ENCODE peak calls at places on chromosomes 12 and 14, in eight cellular contexts. One of them, this sample, is unnamed.

GRCh38 chr14:35213869-35214387 is 78.3 kb upstream of the PSMA6 start:
- DNase-seq in tibial nerve: no peak
- DNase-seq in testis: no peak
- DNase-seq in uterus: no peak
- DNase-seq in gastrocnemius medialis: no peak
- DNase-seq in esophagus squamous epithelium: no peak
- DNase-seq in body of pancreas: no peak
- DNase-seq in HCT116: no peak
- DNase-seq in this sample: no peak

GRCh38 chr12:115108129-115109100 is 424.4 kb upstream of the TBX3 start:
- DNase-seq in body of pancreas: no peak
- DNase-seq in tibial nerve: no peak
- DNase-seq in HCT116: no peak
- DNase-seq in testis: no peak
- DNase-seq in esophagus squamous epithelium: no peak
- DNase-seq in gastrocnemius medialis: no peak
- DNase-seq in uterus: no peak
- DNase-seq in this sample: no peak

GRCh38 chr12:48782457-48783395 is 6.2 kb downstream of the ADCY6 start:
- DNase-seq in HCT116: no peak
- DNase-seq in body of pancreas: no peak
- DNase-seq in testis: no peak
- DNase-seq in uterus: no peak
- DNase-seq in tibial nerve: no peak
- DNase-seq in gastrocnemius medialis: no peak
- DNase-seq in esophagus squamous epithelium: no peak
- DNase-seq in this sample: no peak

GRCh38 chr14:76779221-76780057 is 18.2 kb downstream of the VASH1 start:
- DNase-seq in uterus: no peak
- DNase-seq in esophagus squamous epithelium: no peak
- DNase-seq in testis: no peak
- DNase-seq in HCT116: no peak
- DNase-seq in gastrocnemius medialis: no peak
- DNase-seq in tibial nerve: no peak
- DNase-seq in body of pancreas: peak; percentile 8
- DNase-seq in this sample: no peak

GRCh38 chr14:104813286-104813685 is 12.4 kb downstream of the ZBTB42 start:
- DNase-seq in tibial nerve: no peak
- DNase-seq in gastrocnemius medialis: no peak
- DNase-seq in esophagus squamous epithelium: no peak
- DNase-seq in body of pancreas: no peak
- DNase-seq in HCT116: no peak
- DNase-seq in testis: no peak
- DNase-seq in uterus: peak; percentile 8
- DNase-seq in this sample: no peak

GRCh38 chr12:288687-289086 is 26.1 kb upstream of the SLC6A13 start:
- DNase-seq in esophagus squamous epithelium: no peak
- DNase-seq in HCT116: no peak
- DNase-seq in testis: no peak
- DNase-seq in uterus: no peak
- DNase-seq in body of pancreas: peak; percentile 41
- DNase-seq in tibial nerve: no peak
- DNase-seq in gastrocnemius medialis: no peak
- DNase-seq in this sample: no peak

GRCh38 chr14:29804481-29804880 is 123.2 kb downstream of the PRKD1 start:
- DNase-seq in gastrocnemius medialis: no peak
- DNase-seq in body of pancreas: no peak
- DNase-seq in esophagus squamous epithelium: no peak
- DNase-seq in uterus: no peak
- DNase-seq in tibial nerve: no peak
- DNase-seq in HCT116: no peak
- DNase-seq in testis: no peak
- DNase-seq in this sample: no peak

GRCh38 chr14:64463873-64464272 is 1.4 kb upstream of the AKAP5 start:
- DNase-seq in body of pancreas: no peak
- DNase-seq in esophagus squamous epithelium: no peak
- DNase-seq in uterus: no peak
- DNase-seq in gastrocnemius medialis: no peak
- DNase-seq in testis: no peak
- DNase-seq in tibial nerve: no peak
- DNase-seq in HCT116: no peak
- DNase-seq in this sample: no peak

GRCh38 chr14:94014375-94014774 is 11.8 kb upstream of the OTUB2 start:
- DNase-seq in uterus: no peak
- DNase-seq in tibial nerve: no peak
- DNase-seq in HCT116: no peak
- DNase-seq in testis: no peak
- DNase-seq in body of pancreas: no peak
- DNase-seq in esophagus squamous epithelium: no peak
- DNase-seq in gastrocnemius medialis: no peak
- DNase-seq in this sample: no peak

GRCh38 chr12:131074221-131075083 is 120.7 kb downstream of the ADGRD1 start:
- DNase-seq in tibial nerve: peak; percentile 83
- DNase-seq in esophagus squamous epithelium: no peak
- DNase-seq in gastrocnemius medialis: no peak
- DNase-seq in testis: peak; percentile 45
- DNase-seq in HCT116: no peak
- DNase-seq in body of pancreas: no peak
- DNase-seq in uterus: no peak
- DNase-seq in this sample: no peak

GRCh38 chr14:101017209-101017608 is 113.7 kb upstream of the RTL1 start:
- DNase-seq in esophagus squamous epithelium: no peak
- DNase-seq in HCT116: no peak
- DNase-seq in tibial nerve: no peak
- DNase-seq in body of pancreas: no peak
- DNase-seq in testis: no peak
- DNase-seq in gastrocnemius medialis: no peak
- DNase-seq in uterus: no peak
- DNase-seq in this sample: no peak

GRCh38 chr12:52010152-52010622 is 3.4 kb downstream of the TAMALIN start:
- DNase-seq in body of pancreas: peak; percentile 29
- DNase-seq in testis: peak; percentile 83
- DNase-seq in uterus: peak; percentile 89
- DNase-seq in esophagus squamous epithelium: no peak
- DNase-seq in HCT116: no peak
- DNase-seq in tibial nerve: peak; percentile 76
- DNase-seq in gastrocnemius medialis: peak; percentile 56
- DNase-seq in this sample: peak; percentile 44

GRCh38 chr12:88951177-88951576 is 370.9 kb upstream of the KITLG start:
- DNase-seq in body of pancreas: no peak
- DNase-seq in HCT116: no peak
- DNase-seq in uterus: no peak
- DNase-seq in testis: no peak
- DNase-seq in gastrocnemius medialis: no peak
- DNase-seq in esophagus squamous epithelium: no peak
- DNase-seq in tibial nerve: no peak
- DNase-seq in this sample: no peak

GRCh38 chr12:47818007-47818376 is 1.7 kb downstream of the HDAC7 start:
- DNase-seq in HCT116: no peak
- DNase-seq in uterus: no peak
- DNase-seq in body of pancreas: no peak
- DNase-seq in tibial nerve: no peak
- DNase-seq in esophagus squamous epithelium: no peak
- DNase-seq in testis: no peak
- DNase-seq in gastrocnemius medialis: no peak
- DNase-seq in this sample: no peak

GRCh38 chr12:26810330-26810729 is 22.7 kb downstream of the ITPR2 start:
- DNase-seq in testis: peak; percentile 53
- DNase-seq in tibial nerve: no peak
- DNase-seq in body of pancreas: peak; percentile 34
- DNase-seq in gastrocnemius medialis: peak; percentile 18
- DNase-seq in HCT116: no peak
- DNase-seq in uterus: peak; percentile 36
- DNase-seq in esophagus squamous epithelium: no peak
- DNase-seq in this sample: no peak

GRCh38 chr12:48822711-48823110 is 4.4 kb downstream of the CACNB3 start:
- DNase-seq in HCT116: no peak
- DNase-seq in testis: no peak
- DNase-seq in uterus: no peak
- DNase-seq in tibial nerve: no peak
- DNase-seq in gastrocnemius medialis: no peak
- DNase-seq in body of pancreas: no peak
- DNase-seq in esophagus squamous epithelium: no peak
- DNase-seq in this sample: no peak

GRCh38 chr12:7091171-7091570 is 1.1 kb downstream of the C1R start:
- DNase-seq in gastrocnemius medialis: no peak
- DNase-seq in body of pancreas: no peak
- DNase-seq in uterus: no peak
- DNase-seq in esophagus squamous epithelium: no peak
- DNase-seq in tibial nerve: no peak
- DNase-seq in HCT116: no peak
- DNase-seq in testis: peak; percentile 12
- DNase-seq in this sample: no peak

GRCh38 chr12:7093486-7093885 is 1.2 kb upstream of the C1R start:
- DNase-seq in uterus: no peak
- DNase-seq in testis: no peak
- DNase-seq in gastrocnemius medialis: no peak
- DNase-seq in body of pancreas: no peak
- DNase-seq in HCT116: no peak
- DNase-seq in tibial nerve: no peak
- DNase-seq in esophagus squamous epithelium: no peak
- DNase-seq in this sample: no peak

GRCh38 chr12:7091660-7092228 is 501 bp downstream of the C1R start:
- DNase-seq in HCT116: no peak
- DNase-seq in esophagus squamous epithelium: no peak
- DNase-seq in tibial nerve: no peak
- DNase-seq in testis: peak; percentile 64
- DNase-seq in gastrocnemius medialis: peak; percentile 36
- DNase-seq in uterus: peak; percentile 62
- DNase-seq in body of pancreas: no peak
- DNase-seq in this sample: no peak

GRCh38 chr12:7092986-7093460 is 778 bp upstream of the C1R start:
- DNase-seq in esophagus squamous epithelium: no peak
- DNase-seq in tibial nerve: no peak
- DNase-seq in body of pancreas: no peak
- DNase-seq in gastrocnemius medialis: no peak
- DNase-seq in uterus: no peak
- DNase-seq in HCT116: no peak
- DNase-seq in testis: peak; percentile 13
- DNase-seq in this sample: no peak

DNA sequence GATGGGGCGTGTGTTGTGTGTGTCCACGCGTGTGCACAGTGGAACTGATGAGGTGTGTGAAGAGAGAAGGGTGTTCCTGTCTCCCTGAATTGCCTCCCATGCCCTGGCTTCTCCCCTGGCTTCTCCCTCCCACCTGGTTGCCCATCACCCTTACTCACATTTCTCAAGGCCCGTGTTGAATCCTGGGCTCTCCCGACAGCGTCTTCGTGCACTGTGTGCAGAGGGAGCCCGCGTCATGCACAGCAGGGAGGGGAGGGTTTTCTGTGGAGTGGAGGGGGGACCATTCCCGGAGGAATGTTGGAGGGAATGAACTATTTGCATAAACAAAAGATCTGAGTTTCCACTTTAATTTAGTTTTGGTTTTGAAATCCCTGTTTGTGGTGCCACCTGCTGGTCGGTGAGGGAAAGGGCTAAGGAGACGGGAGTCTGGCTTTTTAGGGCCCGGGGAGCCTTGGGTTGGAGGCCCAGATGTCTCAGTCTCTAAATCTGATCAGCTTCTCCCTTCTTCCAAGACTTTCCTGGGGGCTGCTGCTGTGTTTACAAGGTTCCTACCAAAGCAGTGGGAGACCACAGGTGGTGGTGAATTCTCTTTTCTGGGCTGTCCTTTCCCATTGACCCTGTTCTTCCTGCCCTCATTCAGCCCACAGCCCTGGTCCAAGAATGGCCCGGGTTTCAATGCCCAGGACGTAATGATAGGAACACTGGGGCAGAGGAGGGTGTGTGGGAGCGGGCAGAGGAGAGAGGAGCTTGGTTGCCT is at the start of gene C1R:
- DNase-seq in esophagus squamous epithelium: no peak
- DNase-seq in HCT116: no peak
- DNase-seq in testis: peak; percentile 85
- DNase-seq in body of pancreas: peak; percentile 77
- DNase-seq in tibial nerve: peak; percentile 93
- DNase-seq in gastrocnemius medialis: peak; percentile 70
- DNase-seq in uterus: peak; percentile 91
- DNase-seq in this sample: peak; percentile 85
- TF ChIP-seq POLR2A in esophagus squamous epithelium: peak; percentile 41
- TF ChIP-seq POLR2A in HCT116: no peak
- TF ChIP-seq POLR2A in testis: no peak
- TF ChIP-seq POLR2A in body of pancreas: no peak
- TF ChIP-seq POLR2A in tibial nerve: peak; percentile 55
- TF ChIP-seq POLR2A in gastrocnemius medialis: no peak
- TF ChIP-seq POLR2A in uterus: peak; percentile 60
- TF ChIP-seq POLR2A in this sample: no peak

DNA sequence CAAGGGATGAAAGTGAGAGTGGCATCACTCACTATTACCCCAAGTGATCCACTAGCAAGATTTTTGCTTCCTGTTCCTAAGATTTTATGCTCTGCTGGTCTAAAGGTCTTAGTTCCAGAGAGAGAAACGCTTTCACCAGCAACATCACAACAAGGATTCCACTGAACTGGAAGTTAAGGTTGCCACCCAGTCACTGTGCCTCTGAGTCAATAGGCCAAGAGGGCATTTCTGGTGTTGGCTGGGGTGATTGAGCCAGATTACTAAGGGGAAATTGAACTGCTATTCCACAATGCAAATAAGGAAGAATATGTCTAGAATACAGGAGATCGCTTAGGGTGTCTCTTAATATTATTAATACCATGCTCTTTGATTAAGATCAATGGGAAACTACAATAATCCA is 142.5 kb upstream of the ARID2 start:
- DNase-seq in uterus: no peak
- DNase-seq in tibial nerve: no peak
- DNase-seq in body of pancreas: no peak
- DNase-seq in gastrocnemius medialis: no peak
- DNase-seq in testis: no peak
- DNase-seq in HCT116: no peak
- DNase-seq in esophagus squamous epithelium: no peak
- DNase-seq in this sample: no peak
- TF ChIP-seq POLR2A in uterus: no peak
- TF ChIP-seq POLR2A in tibial nerve: no peak
- TF ChIP-seq POLR2A in body of pancreas: no peak
- TF ChIP-seq POLR2A in gastrocnemius medialis: no peak
- TF ChIP-seq POLR2A in testis: no peak
- TF ChIP-seq POLR2A in HCT116: no peak
- TF ChIP-seq POLR2A in esophagus squamous epithelium: no peak
- TF ChIP-seq POLR2A in this sample: no peak

DNA sequence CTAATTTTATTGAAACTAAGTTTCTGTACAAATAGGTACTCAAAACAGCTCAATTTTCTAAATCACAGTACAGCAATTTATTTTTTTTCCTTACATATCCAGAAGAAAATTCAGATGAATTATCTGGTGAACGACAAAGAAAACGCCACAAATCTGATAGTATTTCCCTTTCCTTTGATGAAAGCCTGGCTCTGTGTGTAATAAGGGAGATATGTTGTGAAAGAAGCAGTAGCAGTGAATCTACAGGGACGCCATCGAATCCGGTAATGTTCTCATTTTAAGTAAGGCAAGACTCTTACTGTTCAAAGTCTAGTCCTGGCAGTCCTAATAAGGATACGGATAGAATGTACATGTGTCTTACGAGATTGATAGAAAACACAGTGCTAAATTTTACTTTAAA is 20.7 kb downstream of the MDM2 start:
- DNase-seq in gastrocnemius medialis: no peak
- DNase-seq in tibial nerve: no peak
- DNase-seq in uterus: no peak
- DNase-seq in testis: no peak
- DNase-seq in body of pancreas: no peak
- DNase-seq in HCT116: no peak
- DNase-seq in esophagus squamous epithelium: no peak
- DNase-seq in this sample: no peak
- TF ChIP-seq POLR2A in gastrocnemius medialis: no peak
- TF ChIP-seq POLR2A in tibial nerve: no peak
- TF ChIP-seq POLR2A in uterus: no peak
- TF ChIP-seq POLR2A in testis: no peak
- TF ChIP-seq POLR2A in body of pancreas: no peak
- TF ChIP-seq POLR2A in HCT116: no peak
- TF ChIP-seq POLR2A in esophagus squamous epithelium: no peak
- TF ChIP-seq POLR2A in this sample: no peak

GRCh38 chr12:132153501-132154340 is 9.5 kb downstream of the NOC4L start:
- DNase-seq in body of pancreas: peak; percentile 67
- DNase-seq in uterus: peak; percentile 41
- DNase-seq in esophagus squamous epithelium: no peak
- DNase-seq in tibial nerve: peak; percentile 31
- DNase-seq in gastrocnemius medialis: no peak
- DNase-seq in testis: peak; percentile 69
- DNase-seq in HCT116: no peak
- DNase-seq in this sample: peak; percentile 76
- TF ChIP-seq POLR2A in body of pancreas: no peak
- TF ChIP-seq POLR2A in uterus: no peak
- TF ChIP-seq POLR2A in esophagus squamous epithelium: no peak
- TF ChIP-seq POLR2A in tibial nerve: no peak
- TF ChIP-seq POLR2A in gastrocnemius medialis: no peak
- TF ChIP-seq POLR2A in testis: no peak
- TF ChIP-seq POLR2A in HCT116: no peak
- TF ChIP-seq POLR2A in this sample: no peak